ENCODE peak calls at places on chromosomes 3 and 15, in six cellular contexts. F is breast epithelium; P is uterus; V is A549; G is CD8-positive, alpha-beta T cell; J is Panc1. N is an unnamed sample. For H3K4me1, the result is how much of the 10 kb centered on the place peaks cover.

GRCh38 chr3:56086355-56086754 is 381.9 kb downstream of the ERC2 start:
- DNase-seq in F (no peak), G (no peak), P (no peak), J (no peak), V (no peak), N (no peak)

GRCh38 chr3:58577269-58577821 is at the start of gene FAM107A:
- DNase-seq in F (peak), P (peak), J (no peak), G (no peak), V (peak), N (peak)

GRCh38 chr3:113783463-113783862 is 36.6 kb downstream of the ATP6V1A start:
- DNase-seq in J (no peak), V (peak), G (no peak), P (no peak), F (no peak), N (no peak)

GRCh38 chr3:24263069-24263668 is 231.5 kb downstream of the THRB start:
- DNase-seq in V (no peak), P (no peak), F (no peak), G (no peak), J (no peak), N (no peak)

GRCh38 chr3:170636609-170637008 is 50.7 kb upstream of the SLC7A14 start:
- DNase-seq in G (no peak), J (no peak), V (no peak), F (no peak), P (no peak), N (no peak)

GRCh38 chr3:155387571-155387970 is 94.1 kb upstream of the STRIT1 start:
- DNase-seq in P (no peak), V (no peak), F (no peak), J (no peak), G (no peak), N (no peak)

GRCh38 chr3:139281512-139282196 is 62.2 kb upstream of the MRPS22 start:
- DNase-seq in G (no peak), P (no peak), V (no peak), J (no peak), F (no peak), N (no peak)

GRCh38 chr3:8458711-8459110 is 42.9 kb upstream of the LMCD1 start:
- DNase-seq in V (no peak), F (no peak), P (no peak), G (no peak), J (no peak), N (peak)

GRCh38 chr3:182325213-182325941 is 467.9 kb upstream of the ATP11B start:
- DNase-seq in F (no peak), V (no peak), P (no peak), J (no peak), G (no peak), N (no peak)

GRCh38 chr3:2099028-2099671 is 484 bp downstream of the CNTN4 start:
- DNase-seq in V (no peak), F (no peak), P (peak), G (no peak), J (no peak), N (no peak)

GRCh38 chr3:45182915-45183881 is 37.0 kb upstream of the CDCP1 start:
- DNase-seq in G (no peak), J (no peak), V (peak), F (peak), P (no peak), N (no peak)

GRCh38 chr3:126782554-126782953 is 78.5 kb downstream of the CHCHD6 start:
- DNase-seq in F (no peak), V (peak), J (peak), P (no peak), G (no peak), N (no peak)

GRCh38 chr3:178255315-178255714 is 280.9 kb upstream of the KCNMB2 start:
- DNase-seq in P (no peak), V (no peak), G (no peak), F (no peak), J (no peak), N (no peak)

GRCh38 chr3:115397433-115397832 is 225.9 kb upstream of the GAP43 start:
- DNase-seq in G (no peak), F (no peak), P (no peak), V (no peak), J (no peak), N (no peak)

GRCh38 chr15:38860253-38860652 is 295.6 kb upstream of the RASGRP1 start:
- DNase-seq in J (no peak), G (no peak), V (no peak), P (no peak), F (no peak), N (no peak)

GRCh38 chr3:152760591-152760990 is 74.3 kb upstream of the P2RY1 start:
- DNase-seq in G (no peak), V (no peak), P (no peak), J (no peak), F (no peak), N (no peak)

GRCh38 chr3:172237121-172237742 is 197.9 kb downstream of the FNDC3B start:
- DNase-seq in F (no peak), G (no peak), V (no peak), J (no peak), P (no peak), N (no peak)
- TF ChIP-seq CTCF in F (no peak), G (no peak), V (no peak), J (no peak), P (no peak), N (no peak)

GRCh38 chr15:92304239-92304975 is 89.3 kb upstream of the ST8SIA2 start:
- DNase-seq in G (no peak), J (no peak), F (no peak), P (no peak), V (no peak), N (no peak)

GRCh38 chr15:92305342-92305741 is 88.3 kb upstream of the ST8SIA2 start:
- DNase-seq in P (no peak), J (no peak), V (no peak), F (no peak), G (no peak), N (no peak)

GRCh38 chr15:92306662-92307061 is 87.0 kb upstream of the ST8SIA2 start:
- DNase-seq in J (no peak), F (no peak), V (peak), P (no peak), G (no peak), N (no peak)
- H3K27ac ChIP-seq in J (no peak), F (no peak), V (no peak), P (no peak), G (no peak), N (no peak)

DNA sequence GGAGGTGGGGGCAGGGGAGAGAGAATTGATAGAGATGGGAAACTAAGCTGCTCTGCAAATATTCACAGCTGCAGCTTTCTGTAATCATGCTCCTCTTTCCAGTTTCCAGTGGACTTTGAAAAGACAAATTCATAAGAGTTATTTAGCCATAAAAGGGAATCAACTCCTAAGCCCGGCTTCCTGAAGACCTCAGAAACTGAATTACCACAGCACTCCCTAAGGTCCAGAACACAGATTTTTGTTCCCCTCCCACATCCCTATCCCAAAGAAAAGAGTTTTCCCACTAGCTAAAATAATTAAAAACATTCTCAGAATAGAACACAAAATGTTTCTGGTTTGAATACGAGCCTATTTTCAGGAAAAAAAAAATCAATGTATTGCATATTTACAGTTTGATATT is 871.8 kb upstream of the NR2F2 start:
- DNase-seq in V (no peak), F (no peak), G (no peak), J (no peak), P (no peak), N (no peak)
- H3K4me1 ChIP-seq in V (under half), F (under half), G (under half), J (under half), P (under half), N (under half)

DNA sequence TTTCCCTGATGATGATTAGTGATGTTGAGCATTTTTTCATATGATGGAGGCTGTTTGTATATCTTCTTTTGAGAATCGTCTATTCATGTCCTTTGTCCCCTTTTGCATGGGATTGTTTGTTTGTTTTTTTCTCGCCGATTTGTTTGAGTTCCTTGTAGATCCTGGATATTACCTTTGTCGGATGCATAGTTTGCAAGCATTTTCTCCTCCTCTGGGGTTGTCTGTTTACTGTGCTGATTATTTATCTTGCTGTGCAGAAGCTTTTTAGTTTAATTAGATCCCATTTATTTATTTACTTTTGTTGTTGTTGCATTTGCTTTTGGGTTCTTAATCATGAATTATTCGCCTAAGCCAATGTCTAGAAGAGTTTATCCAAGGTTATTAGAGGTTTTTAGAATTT is 232.8 kb downstream of the XXYLT1 start:
- DNase-seq in P (no peak), J (no peak), V (no peak), F (no peak), G (no peak), N (no peak)
- TF ChIP-seq CTCF in P (no peak), J (no peak), V (no peak), F (no peak), G (no peak), N (no peak)

DNA sequence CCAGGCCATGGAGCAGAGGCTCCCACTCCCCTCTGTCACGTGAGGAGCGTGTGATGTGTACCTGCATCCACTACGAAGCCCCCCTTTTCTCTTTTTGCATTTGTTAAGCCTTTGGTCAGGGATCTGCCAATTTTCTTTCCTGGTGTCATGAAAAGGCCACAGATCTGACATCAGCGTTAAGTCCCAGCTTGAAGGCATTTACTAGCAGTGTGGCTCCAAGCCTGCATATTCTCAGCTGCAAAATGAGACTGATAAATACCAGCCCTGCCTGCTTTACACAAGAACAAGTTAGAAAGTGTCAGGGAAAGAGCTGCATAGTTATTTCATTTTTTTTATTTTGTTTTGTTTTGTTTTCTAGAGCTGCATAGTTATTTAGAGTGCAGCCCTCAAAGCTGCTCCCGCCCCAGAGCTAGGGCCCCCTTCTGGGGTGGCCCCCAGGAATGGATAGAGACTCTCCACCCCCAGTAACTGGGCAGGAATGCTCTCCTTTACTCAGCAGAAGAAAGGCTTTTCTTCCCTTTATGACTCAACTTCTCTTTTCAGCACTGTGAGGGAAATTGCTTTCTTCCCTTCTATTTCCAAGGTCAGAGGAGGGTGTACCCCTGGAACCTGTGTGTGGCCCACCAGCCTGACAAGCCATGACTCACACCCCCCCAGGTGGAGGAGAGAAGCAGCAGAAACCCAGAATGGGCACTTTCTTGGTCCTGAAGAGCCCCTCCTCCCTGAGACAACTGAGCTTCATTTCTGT is 2.5 kb upstream of the ANKRD63 start:
- DNase-seq in F (no peak), V (no peak), P (no peak), G (no peak), J (no peak), N (no peak)
- H3K27ac ChIP-seq in F (no peak), V (no peak), P (no peak), G (no peak), J (no peak), N (no peak)

GRCh38 chr15:80268101-80268500 is 16.1 kb upstream of the CTXND1 start:
- DNase-seq in J (no peak), P (no peak), V (no peak), G (no peak), F (no peak), N (no peak)
- H3K4me1 ChIP-seq in J (under half), P (under half), V (under half), G (under half), F (under half), N (under half)